ENCODE peak calls at places on chromosome 20, in nine cellular contexts. V is T-helper 9 cell; M is stimulated activated CD4-positive, alpha-beta T cell treated with anti-CD3 and anti-CD28 coated beads, Interleukin-12 subunit alpha, Interleukin-12 subunit beta, amount 100 ng/mL, for 48 hours; Q is tibial nerve; S is GM13976; O is activated CD4-positive, alpha-beta T cell treated with anti-CD3 and anti-CD28 coated beads, Interleukin-2, amount 10 ng/mL, durations not matched to agents 7 days and 5 days; I is fibroblast of lung; U is brain microvascular endothelial cell; D is amygdala. X is an unnamed sample.

GRCh38 chr20:11451793-11452291 is 465.9 kb upstream of the BTBD3 start:
- DNase-seq in V (no peak), M (no peak), Q (no peak), S (no peak), O (no peak), I (peak), U (peak), D (no peak), X (no peak)

GRCh38 chr20:50828363-50829136 is 33.7 kb downstream of the BCAS4 start:
- DNase-seq in V (no peak), M (no peak), Q (no peak), S (no peak), O (no peak), I (no peak), U (no peak), D (no peak), X (no peak)

GRCh38 chr20:37053230-37053950 is 42.4 kb downstream of the RBL1 start:
- DNase-seq in V (no peak), M (no peak), Q (no peak), S (no peak), O (no peak), I (peak), U (peak), D (no peak), X (no peak)

GRCh38 chr20:56440346-56441007 is 27.9 kb upstream of the RTF2 start:
- DNase-seq in V (peak), M (peak), Q (no peak), S (peak), O (peak), I (peak), U (no peak), D (no peak), X (no peak)

GRCh38 chr20:48983423-48984400 is 62.2 kb downstream of the ARFGEF2 start:
- DNase-seq in V (no peak), M (no peak), Q (no peak), S (no peak), O (no peak), I (peak), U (peak), D (no peak), X (no peak)

GRCh38 chr20:31663838-31664695 is 26.4 kb downstream of the COX4I2 start:
- DNase-seq in V (no peak), M (no peak), Q (no peak), S (no peak), O (no peak), I (no peak), U (no peak), D (peak), X (no peak)

GRCh38 chr20:3560578-3560977 is 89.8 kb downstream of the ATRN start:
- DNase-seq in V (no peak), M (no peak), Q (no peak), S (no peak), O (no peak), I (no peak), U (no peak), D (no peak), X (no peak)

GRCh38 chr20:52190437-52191131 is 995 bp downstream of the ZFP64 start:
- DNase-seq in V (no peak), M (peak), Q (peak), S (peak), O (peak), I (peak), U (peak), D (peak), X (peak)

GRCh38 chr20:32570401-32571190 is 14.5 kb downstream of the NOL4L start:
- DNase-seq in V (no peak), M (no peak), Q (no peak), S (no peak), O (no peak), I (no peak), U (peak), D (peak), X (no peak)

GRCh38 chr20:24838551-24839530 is 110.2 kb upstream of the CST7 start:
- DNase-seq in V (no peak), M (no peak), Q (no peak), S (no peak), O (no peak), I (peak), U (no peak), D (no peak), X (no peak)

GRCh38 chr20:16842721-16843120 is 94.6 kb downstream of the OTOR start:
- DNase-seq in V (no peak), M (no peak), Q (no peak), S (no peak), O (no peak), I (no peak), U (no peak), D (no peak), X (no peak)

GRCh38 chr20:44683263-44684046 is 31.7 kb upstream of the CCN5 start:
- DNase-seq in V (peak), M (peak), Q (no peak), S (peak), O (peak), I (no peak), U (no peak), D (no peak), X (peak)

GRCh38 chr20:52420805-52421204 is 229.2 kb upstream of the ZFP64 start:
- DNase-seq in V (no peak), M (no peak), Q (no peak), S (no peak), O (no peak), I (peak), U (no peak), D (no peak), X (no peak)

GRCh38 chr20:41065716-41066115 is 37.1 kb downstream of the TOP1 start:
- DNase-seq in V (no peak), M (no peak), Q (no peak), S (no peak), O (no peak), I (no peak), U (no peak), D (no peak), X (no peak)

GRCh38 chr20:53981752-53982437 is 88.5 kb downstream of the BCAS1 start:
- DNase-seq in V (no peak), M (peak), Q (no peak), S (peak), O (no peak), I (peak), U (no peak), D (no peak), X (no peak)

GRCh38 chr20:35820715-35821114 is 48.9 kb downstream of the PHF20 start:
- DNase-seq in V (no peak), M (no peak), Q (no peak), S (no peak), O (no peak), I (peak), U (peak), D (no peak), X (no peak)

GRCh38 chr20:52340036-52340634 is 148.6 kb upstream of the ZFP64 start:
- DNase-seq in V (no peak), M (no peak), Q (no peak), S (no peak), O (no peak), I (no peak), U (no peak), D (no peak), X (no peak)

GRCh38 chr20:16573011-16573965 is at the start of gene KIF16B:
- DNase-seq in V (peak), M (peak), Q (peak), S (peak), O (peak), I (peak), U (peak), D (peak), X (peak)

GRCh38 chr20:38303908-38304379 is at the start of gene BPI:
- DNase-seq in V (no peak), M (no peak), Q (peak), S (peak), O (no peak), I (peak), U (no peak), D (peak), X (no peak)

GRCh38 chr20:33437141-33437911 is 6.2 kb downstream of the SNTA1 start:
- DNase-seq in V (no peak), M (no peak), Q (peak), S (no peak), O (no peak), I (peak), U (peak), D (peak), X (no peak)

GRCh38 chr20:51596656-51597388 is 54.3 kb upstream of the NFATC2 start:
- DNase-seq in V (no peak), M (no peak), Q (no peak), S (no peak), O (no peak), I (no peak), U (no peak), D (no peak), X (no peak)

GRCh38 chr20:58130574-58130973 is 97.9 kb downstream of the ANKRD60 start:
- DNase-seq in V (no peak), M (no peak), Q (no peak), S (no peak), O (no peak), I (peak), U (no peak), D (no peak), X (no peak)

GRCh38 chr20:25453035-25453810 is 45.8 kb downstream of the GINS1 start:
- DNase-seq in V (no peak), M (no peak), Q (no peak), S (no peak), O (no peak), I (peak), U (no peak), D (no peak), X (no peak)

GRCh38 chr20:34364013-34364382 is 925 bp downstream of the ITCH start:
- DNase-seq in V (no peak), M (peak), Q (peak), S (no peak), O (no peak), I (peak), U (peak), D (no peak), X (no peak)

GRCh38 chr20:46770330-46771194 is 61.1 kb downstream of the SLC2A10 start:
- DNase-seq in V (no peak), M (no peak), Q (no peak), S (no peak), O (no peak), I (peak), U (no peak), D (no peak), X (no peak)

GRCh38 chr20:2575682-2576081 is 39.3 kb downstream of the TMC2 start:
- DNase-seq in V (no peak), M (no peak), Q (no peak), S (no peak), O (no peak), I (no peak), U (no peak), D (no peak), X (no peak)

GRCh38 chr20:19027971-19028370 is 184.5 kb upstream of the SLC24A3 start:
- DNase-seq in V (no peak), M (no peak), Q (no peak), S (no peak), O (no peak), I (no peak), U (no peak), D (no peak), X (no peak)

GRCh38 chr20:44039147-44039546 is 124.5 kb downstream of the TOX2 start:
- DNase-seq in V (no peak), M (no peak), Q (no peak), S (no peak), O (no peak), I (no peak), U (no peak), D (no peak), X (no peak)

GRCh38 chr20:50015993-50016770 is 33.4 kb downstream of the SNAI1 start:
- DNase-seq in V (no peak), M (no peak), Q (no peak), S (no peak), O (no peak), I (no peak), U (no peak), D (no peak), X (no peak)

GRCh38 chr20:61690993-61691840 is 374.5 kb downstream of the TAF4 start:
- DNase-seq in V (no peak), M (no peak), Q (no peak), S (no peak), O (no peak), I (no peak), U (no peak), D (no peak), X (no peak)

GRCh38 chr20:58792426-58792825 is 58.3 kb downstream of the GNAS-AS1 start:
- DNase-seq in V (no peak), M (no peak), Q (no peak), S (no peak), O (no peak), I (no peak), U (no peak), D (no peak), X (no peak)

GRCh38 chr20:63627700-63628245 is 872 bp upstream of the GMEB2 start:
- DNase-seq in V (no peak), M (no peak), Q (no peak), S (no peak), O (no peak), I (no peak), U (no peak), D (no peak), X (no peak)

GRCh38 chr20:45944151-45944964 is 9.9 kb downstream of the PCIF1 start:
- DNase-seq in V (no peak), M (no peak), Q (no peak), S (no peak), O (no peak), I (peak), U (no peak), D (no peak), X (no peak)

GRCh38 chr20:47137231-47137865 is 219.2 kb downstream of the ZMYND8 start:
- DNase-seq in V (no peak), M (no peak), Q (no peak), S (no peak), O (no peak), I (no peak), U (no peak), D (no peak), X (no peak)

GRCh38 chr20:14617123-14617522 is 279.7 kb upstream of the FLRT3 start:
- DNase-seq in V (no peak), M (no peak), Q (no peak), S (no peak), O (no peak), I (peak), U (no peak), D (no peak), X (no peak)

GRCh38 chr20:24235740-24236139 is 233.7 kb upstream of the SYNDIG1 start:
- DNase-seq in V (no peak), M (no peak), Q (no peak), S (no peak), O (no peak), I (peak), U (no peak), D (no peak), X (no peak)

GRCh38 chr20:22216984-22217383 is 367.4 kb downstream of the FOXA2 start:
- DNase-seq in V (no peak), M (no peak), Q (no peak), S (no peak), O (no peak), I (no peak), U (no peak), D (no peak), X (no peak)

GRCh38 chr20:13447385-13448180 is 191.1 kb downstream of the TASP1 start:
- DNase-seq in V (no peak), M (no peak), Q (no peak), S (no peak), O (no peak), I (no peak), U (no peak), D (no peak), X (no peak)

GRCh38 chr20:31565699-31566331 is 39.3 kb upstream of the ID1 start:
- DNase-seq in V (no peak), M (no peak), Q (no peak), S (no peak), O (no peak), I (no peak), U (no peak), D (no peak), X (no peak)

GRCh38 chr20:62162765-62163484 is 19.4 kb downstream of the SS18L1 start:
- DNase-seq in V (no peak), M (no peak), Q (no peak), S (no peak), O (no peak), I (no peak), U (no peak), D (no peak), X (no peak)

X was measured in germinal center.